ENCODE peak calls at places on chromosomes 7 and 10, in four cellular contexts. W is endothelial cell of umbilical vein, S is fibroblast of lung, P is PC-3. K is an unnamed sample.

GRCh38 chr10:32331606-32332005 is 15.4 kb downstream of the EPC1 start:
- DNase-seq in W (no peak), S (no peak), P (peak; percentile 82), K (no peak)

GRCh38 chr10:77970869-77971803 is 44.6 kb upstream of the DLG5 start:
- DNase-seq in W (peak; percentile 66), S (peak; percentile 95), P (peak; percentile 99), K (no peak)

GRCh38 chr10:99430116-99430450 is 341 bp downstream of the GOT1 start:
- DNase-seq in W (no peak), S (peak; percentile 1), P (no peak), K (no peak)

GRCh38 chr10:119429771-119430170 is 112.7 kb downstream of the RGS10 start:
- DNase-seq in W (no peak), S (no peak), P (no peak), K (no peak)

GRCh38 chr7:65436163-65436562 is 62.5 kb downstream of the ZNF92 start:
- DNase-seq in W (no peak), S (no peak), P (no peak), K (no peak)

GRCh38 chr7:92425311-92425947 is 21.9 kb upstream of the GATAD1 start:
- DNase-seq in W (no peak), S (no peak), P (no peak), K (peak; percentile 63)

GRCh38 chr7:136009488-136010079 is 32.4 kb upstream of the MTPN start:
- DNase-seq in W (peak; percentile 62), S (peak; percentile 24), P (peak; percentile 76), K (peak; percentile 84)

GRCh38 chr10:32409741-32410140 is 36.2 kb upstream of the CCDC7 start:
- DNase-seq in W (no peak), S (no peak), P (peak; percentile 48), K (no peak)

GRCh38 chr10:43809211-43809930 is 160.7 kb upstream of the ZNF32 start:
- DNase-seq in W (peak; percentile 52), S (peak; percentile 97), P (peak; percentile 36), K (no peak)

GRCh38 chr7:81267508-81267907 is 348.7 kb upstream of the SEMA3C start:
- DNase-seq in W (peak; percentile 24), S (peak; percentile 85), P (peak; percentile 64), K (no peak)

GRCh38 chr10:118541718-118542117 is 53.7 kb downstream of the PRLHR start:
- DNase-seq in W (no peak), S (no peak), P (no peak), K (no peak)

GRCh38 chr7:105269397-105269796 is 119.3 kb downstream of the SRPK2 start:
- DNase-seq in W (peak; percentile 66), S (no peak), P (no peak), K (peak; percentile 41)

GRCh38 chr10:132873395-132873794 is 69.0 kb downstream of the CFAP46 start:
- DNase-seq in W (no peak), S (no peak), P (no peak), K (no peak)

GRCh38 chr10:306007-306406 is 170.8 kb downstream of the ZMYND11 start:
- DNase-seq in W (peak; percentile 8), S (no peak), P (no peak), K (no peak)

GRCh38 chr7:139691253-139691781 is 86.5 kb downstream of the HIPK2 start:
- DNase-seq in W (no peak), S (peak; percentile 22), P (no peak), K (no peak)

GRCh38 chr10:1362589-1363465 is 306.6 kb downstream of the WDR37 start:
- DNase-seq in W (no peak), S (no peak), P (no peak), K (no peak)

GRCh38 chr10:117885206-117885605 is 161.5 kb downstream of the RAB11FIP2 start:
- DNase-seq in W (no peak), S (no peak), P (no peak), K (no peak)

GRCh38 chr10:99630439-99630838 is 10.2 kb upstream of the SLC25A28 start:
- DNase-seq in W (peak; percentile 63), S (peak; percentile 60), P (peak; percentile 53), K (peak; percentile 79)

GRCh38 chr10:7932301-7933036 is 114.2 kb downstream of the TAF3 start:
- DNase-seq in W (peak; percentile 95), S (peak; percentile 45), P (no peak), K (no peak)

GRCh38 chr10:103548581-103549348 is 55.3 kb downstream of the NEURL1 start:
- DNase-seq in W (no peak), S (no peak), P (no peak), K (no peak)

GRCh38 chr7:105013818-105014724 is at the start of gene KMT2E:
- DNase-seq in W (peak; percentile 79), S (peak; percentile 74), P (peak; percentile 81), K (peak; percentile 96)

GRCh38 chr10:64116731-64117130 is 595.5 kb downstream of the REEP3 start:
- DNase-seq in W (no peak), S (no peak), P (peak; percentile 95), K (no peak)

GRCh38 chr10:120005408-120006280 is 113.1 kb downstream of the SEC23IP start:
- DNase-seq in W (no peak), S (peak; percentile 33), P (no peak), K (no peak)

GRCh38 chr10:42428534-42428933 is 209.8 kb downstream of the ZNF33B start:
- DNase-seq in W (no peak), S (no peak), P (peak; percentile 66), K (peak; percentile 73)

GRCh38 chr10:1572519-1573333 is 164.6 kb downstream of the ADARB2 start:
- DNase-seq in W (no peak), S (no peak), P (no peak), K (no peak)

GRCh38 chr10:78804356-78805032 is 264.3 kb upstream of the ZMIZ1 start:
- DNase-seq in W (no peak), S (no peak), P (no peak), K (no peak)

GRCh38 chr10:89419548-89419947 is 5.2 kb downstream of the IFIT5 start:
- DNase-seq in W (no peak), S (peak; percentile 21), P (no peak), K (peak; percentile 58)

GRCh38 chr7:50560865-50561351 is 4.3 kb downstream of the DDC start:
- DNase-seq in W (no peak), S (no peak), P (no peak), K (no peak)

GRCh38 chr10:47354900-47355299 is 6.7 kb downstream of the RBP3 start:
- DNase-seq in W (no peak), S (no peak), P (no peak), K (no peak)

GRCh38 chr7:27678617-27679260 is 16.1 kb upstream of the HIBADH start:
- DNase-seq in W (peak; percentile 27), S (peak; percentile 59), P (peak; percentile 28), K (no peak)

DNA sequence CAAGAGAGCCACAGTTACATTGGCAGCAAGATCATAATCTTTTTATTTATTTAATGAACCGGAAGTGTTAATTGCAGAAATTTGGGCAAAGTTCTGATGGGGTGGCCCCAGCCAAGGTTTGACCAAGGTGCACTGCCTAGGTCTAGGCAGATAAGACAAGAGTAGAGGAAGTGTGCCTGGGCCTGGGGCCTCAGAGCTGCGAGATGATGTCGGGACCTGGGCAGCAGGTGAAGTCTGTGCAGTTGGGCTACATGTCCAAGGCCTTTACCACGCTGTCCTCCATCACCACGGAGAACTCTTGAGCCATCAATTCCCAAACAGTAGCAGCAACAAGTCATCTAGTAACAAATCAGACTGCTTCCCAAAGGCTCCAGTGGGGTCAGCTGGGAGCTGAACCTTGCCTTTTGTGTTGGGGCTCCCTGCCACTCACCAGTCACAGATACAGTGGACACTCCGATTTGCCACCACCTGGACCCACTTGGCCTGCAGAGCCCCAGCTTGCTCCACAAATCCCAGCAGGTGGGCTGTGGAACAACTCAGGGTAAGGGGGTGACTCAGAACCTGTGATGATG is 52.5 kb upstream of the COMTD1 start:
- DNase-seq in W (no peak), S (no peak), P (no peak), K (no peak)
- H3K9ac ChIP-seq in W (no peak overlapping the region), S (no peak overlapping the region), P (no peak overlapping the region), K (no peak overlapping the region)

GRCh38 chr7:129494041-129494440 is 8.3 kb upstream of the SMKR1 start:
- DNase-seq in W (no peak), S (peak; percentile 87), P (peak; percentile 78), K (no peak)

GRCh38 chr7:129495987-129496386 is 6.3 kb upstream of the SMKR1 start:
- DNase-seq in W (no peak), S (no peak), P (no peak), K (no peak)

GRCh38 chr7:129496653-129497052 is 5.7 kb upstream of the SMKR1 start:
- DNase-seq in W (no peak), S (no peak), P (no peak), K (no peak)

GRCh38 chr7:129492406-129492805 is 9.9 kb upstream of the SMKR1 start:
- DNase-seq in W (no peak), S (no peak), P (no peak), K (no peak)

GRCh38 chr7:129493555-129493954 is 8.8 kb upstream of the SMKR1 start:
- DNase-seq in W (no peak), S (no peak), P (peak; percentile 25), K (peak; percentile 51)
- H3K36me3 ChIP-seq in W (no peaks in the 10 kb centered on the region), S (no peaks in the 10 kb centered on the region), P (no peaks in the 10 kb centered on the region), K (no peaks in the 10 kb centered on the region)

GRCh38 chr7:93980744-93981479 is 23.2 kb downstream of the BET1 start:
- DNase-seq in W (peak; percentile 26), S (no peak), P (no peak), K (no peak)
- H3K9ac ChIP-seq in W (no peak overlapping the region), S (no peak overlapping the region), P (no peak overlapping the region), K (no peak overlapping the region)

GRCh38 chr7:2180081-2180480 is 52.7 kb downstream of the MAD1L1 start:
- DNase-seq in W (no peak), S (no peak), P (no peak), K (no peak)
- H3K36me3 ChIP-seq in W (no peaks in the 10 kb centered on the region), S (no peaks in the 10 kb centered on the region), P (peaks cover 3% of the 10 kb centered on the region), K (no peaks in the 10 kb centered on the region)

GRCh38 chr7:47654672-47655340 is 72.9 kb upstream of the TNS3 start:
- DNase-seq in W (no peak), S (peak; percentile 85), P (no peak), K (no peak)
- H3K9ac ChIP-seq in W (no peak overlapping the region), S (no peak overlapping the region), P (peak overlapping the region; percentile 7), K (no peak overlapping the region)

GRCh38 chr7:732556-732955 is 5.5 kb upstream of the PRKAR1B start:
- DNase-seq in W (no peak), S (no peak), P (no peak), K (no peak)
- H3K36me3 ChIP-seq in W (peaks cover 21% of the 10 kb centered on the region), S (peaks cover 4% of the 10 kb centered on the region), P (peaks cover 26% of the 10 kb centered on the region), K (peaks cover 63% of the 10 kb centered on the region)

GRCh38 chr7:122311719-122312118 is 7.2 kb upstream of the FEZF1 start:
- DNase-seq in W (no peak), S (no peak), P (no peak), K (no peak)

GRCh38 chr7:122312789-122313188 is 8.2 kb upstream of the FEZF1 start:
- DNase-seq in W (no peak), S (no peak), P (no peak), K (no peak)

GRCh38 chr7:122307228-122307619 is 2.7 kb upstream of the FEZF1 start:
- DNase-seq in W (no peak), S (no peak), P (no peak), K (no peak)

GRCh38 chr7:122311280-122311679 is 6.7 kb upstream of the FEZF1 start:
- DNase-seq in W (no peak), S (no peak), P (no peak), K (no peak)

GRCh38 chr7:122310119-122311021 is 5.8 kb upstream of the FEZF1 start:
- DNase-seq in W (peak; percentile 38), S (no peak), P (no peak), K (no peak)
- H3K9ac ChIP-seq in W (no peak overlapping the region), S (no peak overlapping the region), P (no peak overlapping the region), K (no peak overlapping the region)